ENCODE peak calls at places on chromosomes 6 and 20, in four cellular contexts. One of them, this sample, is unnamed.

GRCh38 chr6:118507636-118508035 is 40.5 kb upstream of the PLN start:
- DNase-seq in GM12878: no peak
- DNase-seq in HepG2: no peak
- DNase-seq in K562: no peak
- DNase-seq in this sample: no peak

GRCh38 chr6:33894438-33894837 is 90.6 kb upstream of the MLN start:
- DNase-seq in GM12878: no peak
- DNase-seq in K562: no peak
- DNase-seq in HepG2: no peak
- DNase-seq in this sample: no peak

GRCh38 chr6:168099201-168100010 is 20.4 kb upstream of the FRMD1 start:
- DNase-seq in GM12878: no peak
- DNase-seq in K562: no peak
- DNase-seq in HepG2: no peak
- DNase-seq in this sample: peak

GRCh38 chr6:127415096-127415495 is 44.1 kb downstream of the KIAA0408 start:
- DNase-seq in GM12878: no peak
- DNase-seq in HepG2: no peak
- DNase-seq in K562: no peak
- DNase-seq in this sample: no peak

GRCh38 chr6:25835442-25836283 is 3.8 kb upstream of the SLC17A1 start:
- DNase-seq in K562: no peak
- DNase-seq in GM12878: no peak
- DNase-seq in HepG2: peak
- DNase-seq in this sample: no peak

GRCh38 chr20:44590980-44591778 is 8.8 kb downstream of the PKIG start:
- DNase-seq in HepG2: no peak
- DNase-seq in K562: peak
- DNase-seq in GM12878: no peak
- DNase-seq in this sample: no peak

GRCh38 chr6:39892490-39893129 is 41.7 kb downstream of the MOCS1 start:
- DNase-seq in GM12878: peak
- DNase-seq in K562: peak
- DNase-seq in HepG2: peak
- DNase-seq in this sample: peak

GRCh38 chr6:106383573-106383972 is 23.1 kb downstream of the CRYBG1 start:
- DNase-seq in GM12878: no peak
- DNase-seq in HepG2: no peak
- DNase-seq in K562: no peak
- DNase-seq in this sample: no peak

GRCh38 chr6:106206905-106207304 is 118.7 kb downstream of the ATG5 start:
- DNase-seq in GM12878: no peak
- DNase-seq in K562: no peak
- DNase-seq in HepG2: no peak
- DNase-seq in this sample: no peak

GRCh38 chr20:3275966-3276365 is 37.0 kb upstream of the SLC4A11 start:
- DNase-seq in HepG2: no peak
- DNase-seq in K562: no peak
- DNase-seq in GM12878: no peak
- DNase-seq in this sample: no peak

GRCh38 chr6:148523551-148523950 is 180.9 kb downstream of the SASH1 start:
- DNase-seq in HepG2: no peak
- DNase-seq in K562: no peak
- DNase-seq in GM12878: no peak
- DNase-seq in this sample: no peak
- TF ChIP-seq USF2 in HepG2: no peak
- TF ChIP-seq USF2 in K562: no peak
- TF ChIP-seq USF2 in GM12878: no peak
- TF ChIP-seq USF2 in this sample: no peak

DNA sequence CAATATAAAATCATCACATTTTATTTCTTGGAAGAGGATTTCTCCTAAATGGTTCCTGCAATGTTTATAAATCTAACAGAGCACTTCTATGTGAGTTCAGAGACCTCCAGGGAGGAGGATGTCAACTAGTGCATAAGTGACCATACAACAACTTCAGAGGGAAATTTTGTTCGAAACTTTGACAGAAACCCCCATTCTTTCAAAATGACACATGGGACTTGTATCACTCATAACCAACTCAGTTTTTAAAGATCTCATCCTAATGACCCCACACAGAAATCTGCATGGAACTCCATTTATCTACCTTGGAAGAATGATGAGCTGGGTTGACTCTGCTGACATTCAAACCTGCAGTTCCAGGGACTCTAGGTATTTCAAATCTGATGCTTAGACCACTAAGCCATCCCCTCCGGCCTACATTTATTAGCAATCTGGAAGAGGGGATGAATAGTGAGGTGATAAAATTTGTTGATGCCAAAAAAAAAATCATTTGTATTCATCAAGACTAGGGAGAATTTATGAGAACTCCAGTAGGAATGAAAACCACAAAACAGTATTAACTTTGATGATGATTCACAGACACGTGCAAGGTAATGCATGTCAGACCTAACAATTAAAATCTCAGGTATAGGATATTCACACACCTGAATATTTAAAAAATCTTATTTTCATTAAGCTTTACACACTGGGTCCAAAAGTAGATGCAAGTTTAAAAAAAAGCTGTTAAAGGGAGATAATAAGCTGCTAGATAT is 153.0 kb downstream of the REV3L start:
- DNase-seq in K562: no peak
- DNase-seq in HepG2: no peak
- DNase-seq in GM12878: peak
- DNase-seq in this sample: no peak
- TF ChIP-seq TCF7 in K562: no peak
- TF ChIP-seq TCF7 in HepG2: no peak
- TF ChIP-seq TCF7 in GM12878: no peak
- TF ChIP-seq TCF7 in this sample: no peak

GRCh38 chr20:24651171-24651972 is 181.9 kb downstream of the SYNDIG1 start:
- DNase-seq in GM12878: no peak
- DNase-seq in HepG2: no peak
- DNase-seq in K562: no peak
- DNase-seq in this sample: no peak
- TF ChIP-seq USF2 in GM12878: no peak
- TF ChIP-seq USF2 in HepG2: no peak
- TF ChIP-seq USF2 in K562: no peak
- TF ChIP-seq USF2 in this sample: no peak

GRCh38 chr6:169867751-169868191 is 116.3 kb downstream of the ERMARD start:
- DNase-seq in GM12878: no peak
- DNase-seq in K562: no peak
- DNase-seq in HepG2: no peak
- DNase-seq in this sample: no peak
- TF ChIP-seq TCF7 in GM12878: no peak
- TF ChIP-seq TCF7 in K562: no peak
- TF ChIP-seq TCF7 in HepG2: no peak
- TF ChIP-seq TCF7 in this sample: no peak

DNA sequence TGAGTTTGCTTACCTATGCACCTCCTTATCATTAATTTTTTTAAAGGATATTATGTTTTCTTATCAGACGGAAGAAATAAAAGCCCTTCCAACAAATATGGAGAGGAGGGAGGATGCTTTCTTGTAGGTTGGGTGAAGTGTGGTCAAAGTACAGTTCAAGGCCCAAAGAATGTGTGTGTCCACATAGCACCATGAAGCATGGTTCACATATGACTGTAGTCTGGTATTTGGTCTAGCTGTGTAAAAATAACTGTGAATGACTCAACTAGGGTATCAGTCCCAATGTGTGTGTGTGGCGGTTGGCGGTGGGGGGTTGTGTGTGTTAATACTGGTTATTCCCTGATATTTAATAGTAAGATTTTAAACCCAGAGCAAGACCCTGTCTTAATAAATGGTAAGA is 212.7 kb downstream of the TMEM242 start:
- DNase-seq in HepG2: no peak
- DNase-seq in K562: no peak
- DNase-seq in GM12878: no peak
- DNase-seq in this sample: no peak
- TF ChIP-seq USF2 in HepG2: no peak
- TF ChIP-seq USF2 in K562: no peak
- TF ChIP-seq USF2 in GM12878: no peak
- TF ChIP-seq USF2 in this sample: no peak

GRCh38 chr6:75892384-75892783 is 143.3 kb downstream of the MYO6 start:
- DNase-seq in HepG2: no peak
- DNase-seq in GM12878: no peak
- DNase-seq in K562: no peak
- DNase-seq in this sample: no peak

GRCh38 chr6:75893058-75893775 is 144.2 kb downstream of the MYO6 start:
- DNase-seq in K562: peak
- DNase-seq in HepG2: peak
- DNase-seq in GM12878: peak
- DNase-seq in this sample: no peak

GRCh38 chr6:75893776-75894152 is 144.7 kb downstream of the MYO6 start:
- DNase-seq in K562: no peak
- DNase-seq in GM12878: no peak
- DNase-seq in HepG2: no peak
- DNase-seq in this sample: no peak

GRCh38 chr6:75896526-75896925 is 147.5 kb downstream of the MYO6 start:
- DNase-seq in GM12878: no peak
- DNase-seq in HepG2: no peak
- DNase-seq in K562: no peak
- DNase-seq in this sample: no peak
- TF ChIP-seq TCF7 in GM12878: no peak
- TF ChIP-seq TCF7 in HepG2: no peak
- TF ChIP-seq TCF7 in K562: no peak
- TF ChIP-seq TCF7 in this sample: no peak

DNA sequence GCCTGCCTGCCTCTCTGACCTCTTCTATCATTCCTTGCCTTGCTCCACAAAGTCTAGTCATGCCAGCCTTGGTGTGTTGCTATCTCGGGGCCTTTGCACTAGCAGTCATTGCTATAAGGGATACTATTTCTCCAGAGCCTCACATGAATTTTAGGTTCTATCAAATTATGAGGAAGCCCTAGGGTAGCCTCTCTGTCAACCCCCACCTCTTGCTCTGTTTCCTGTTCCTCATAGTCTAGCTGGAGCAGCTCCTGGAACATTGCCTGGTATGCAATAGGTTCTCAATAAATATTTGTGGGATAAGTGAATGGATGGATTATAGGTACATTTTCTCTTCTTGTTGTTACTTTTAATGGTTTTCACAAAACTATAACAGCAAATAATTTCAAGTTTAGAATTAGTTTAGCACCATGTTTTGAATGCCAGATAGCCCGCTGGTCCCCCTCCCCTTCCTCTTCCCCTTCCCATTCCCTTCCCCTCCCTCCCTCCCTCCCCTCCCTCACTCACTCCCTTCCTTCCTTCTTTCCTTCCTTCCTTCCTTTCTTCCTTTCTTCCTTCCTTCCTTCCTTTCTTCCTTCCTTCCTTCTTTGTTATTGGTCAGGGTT is 46.9 kb upstream of the DTNBP1 start:
- DNase-seq in HepG2: no peak
- DNase-seq in GM12878: no peak
- DNase-seq in K562: no peak
- DNase-seq in this sample: no peak
- TF ChIP-seq USF2 in HepG2: no peak
- TF ChIP-seq USF2 in GM12878: no peak
- TF ChIP-seq USF2 in K562: no peak
- TF ChIP-seq USF2 in this sample: no peak

GRCh38 chr20:56409946-56410345 is 2.1 kb upstream of the CASS4 start:
- DNase-seq in K562: no peak
- DNase-seq in HepG2: no peak
- DNase-seq in GM12878: no peak
- DNase-seq in this sample: no peak
- TF ChIP-seq TCF7 in K562: no peak
- TF ChIP-seq TCF7 in HepG2: no peak
- TF ChIP-seq TCF7 in GM12878: no peak
- TF ChIP-seq TCF7 in this sample: no peak